ENCODE peak calls at places on chromosomes 11 and 22, in seven cellular contexts. R, H, W, P, T, S and Z are unnamed samples.

GRCh38 chr22:33476716-33477115 is 418.5 kb upstream of the SYN3 start:
- DNase-seq in R (no peak), H (no peak), W (no peak), P (no peak), T (no peak), S (no peak), Z (no peak)

GRCh38 chr11:117859061-117859460 is 17.4 kb downstream of the FXYD6 start:
- DNase-seq in R (no peak), H (no peak), W (no peak), P (no peak), T (no peak), S (no peak), Z (no peak)

GRCh38 chr11:64564419-64564818 is 26.6 kb upstream of the SLC22A12 start:
- DNase-seq in R (no peak), H (no peak), W (no peak), P (no peak), T (no peak), S (no peak), Z (no peak)

GRCh38 chr22:38267086-38267485 is 5.7 kb downstream of the TMEM184B start:
- DNase-seq in R (no peak), H (no peak), W (no peak), P (no peak), T (no peak), S (no peak), Z (no peak)

GRCh38 chr22:50469377-50470305 is 5.2 kb downstream of the SBF1 start:
- DNase-seq in R (no peak), H (no peak), W (peak), P (peak), T (peak), S (peak), Z (no peak)

GRCh38 chr11:9568854-9569587 is 4.4 kb upstream of the WEE1 start:
- DNase-seq in R (no peak), H (no peak), W (no peak), P (peak), T (peak), S (peak), Z (peak)

GRCh38 chr11:32388871-32389770 is 46.2 kb downstream of the WT1 start:
- DNase-seq in R (no peak), H (no peak), W (no peak), P (no peak), T (no peak), S (no peak), Z (no peak)

GRCh38 chr11:126355926-126356897 is 726 bp downstream of the ST3GAL4 start:
- DNase-seq in R (no peak), H (no peak), W (no peak), P (no peak), T (no peak), S (no peak), Z (peak)

GRCh38 chr11:83284501-83285051 is 1.6 kb downstream of the CCDC90B start:
- DNase-seq in R (no peak), H (no peak), W (no peak), P (peak), T (no peak), S (no peak), Z (no peak)

GRCh38 chr22:32804036-32804435 is 2.5 kb downstream of the TIMP3 start:
- DNase-seq in R (no peak), H (no peak), W (no peak), P (no peak), T (no peak), S (no peak), Z (no peak)

GRCh38 chr11:3195251-3196160 is 23.1 kb downstream of the MRGPRG start:
- DNase-seq in R (peak), H (no peak), W (no peak), P (peak), T (no peak), S (no peak), Z (no peak)

GRCh38 chr11:72813740-72814138 is 472 bp upstream of the ATG16L2 start:
- DNase-seq in R (no peak), H (no peak), W (no peak), P (peak), T (no peak), S (peak), Z (no peak)

GRCh38 chr11:109939176-109939810 is 153.9 kb upstream of the ZC3H12C start:
- DNase-seq in R (no peak), H (no peak), W (no peak), P (peak), T (peak), S (peak), Z (no peak)

GRCh38 chr22:26570126-26570525 is 19.8 kb downstream of the TPST2 start:
- DNase-seq in R (no peak), H (no peak), W (no peak), P (peak), T (no peak), S (no peak), Z (no peak)

GRCh38 chr11:12642040-12642439 is 32.2 kb upstream of the TEAD1 start:
- DNase-seq in R (no peak), H (no peak), W (no peak), P (no peak), T (no peak), S (no peak), Z (no peak)

GRCh38 chr11:72239296-72239848 is 4.6 kb downstream of the PHOX2A start:
- DNase-seq in R (no peak), H (peak), W (no peak), P (peak), T (no peak), S (no peak), Z (no peak)

GRCh38 chr11:47407746-47408590 is at the start of gene SLC39A13:
- DNase-seq in R (peak), H (peak), W (peak), P (peak), T (peak), S (peak), Z (peak)

GRCh38 chr11:47410404-47411264 is 2.2 kb downstream of the SLC39A13 start:
- DNase-seq in R (no peak), H (no peak), W (no peak), P (no peak), T (no peak), S (no peak), Z (no peak)

GRCh38 chr11:47409440-47410403 is 1.3 kb downstream of the SLC39A13 start:
- DNase-seq in R (no peak), H (no peak), W (no peak), P (no peak), T (no peak), S (no peak), Z (no peak)

GRCh38 chr11:47408598-47409439 is 429 bp downstream of the SLC39A13 start:
- DNase-seq in R (no peak), H (no peak), W (no peak), P (peak), T (peak), S (no peak), Z (no peak)

DNA sequence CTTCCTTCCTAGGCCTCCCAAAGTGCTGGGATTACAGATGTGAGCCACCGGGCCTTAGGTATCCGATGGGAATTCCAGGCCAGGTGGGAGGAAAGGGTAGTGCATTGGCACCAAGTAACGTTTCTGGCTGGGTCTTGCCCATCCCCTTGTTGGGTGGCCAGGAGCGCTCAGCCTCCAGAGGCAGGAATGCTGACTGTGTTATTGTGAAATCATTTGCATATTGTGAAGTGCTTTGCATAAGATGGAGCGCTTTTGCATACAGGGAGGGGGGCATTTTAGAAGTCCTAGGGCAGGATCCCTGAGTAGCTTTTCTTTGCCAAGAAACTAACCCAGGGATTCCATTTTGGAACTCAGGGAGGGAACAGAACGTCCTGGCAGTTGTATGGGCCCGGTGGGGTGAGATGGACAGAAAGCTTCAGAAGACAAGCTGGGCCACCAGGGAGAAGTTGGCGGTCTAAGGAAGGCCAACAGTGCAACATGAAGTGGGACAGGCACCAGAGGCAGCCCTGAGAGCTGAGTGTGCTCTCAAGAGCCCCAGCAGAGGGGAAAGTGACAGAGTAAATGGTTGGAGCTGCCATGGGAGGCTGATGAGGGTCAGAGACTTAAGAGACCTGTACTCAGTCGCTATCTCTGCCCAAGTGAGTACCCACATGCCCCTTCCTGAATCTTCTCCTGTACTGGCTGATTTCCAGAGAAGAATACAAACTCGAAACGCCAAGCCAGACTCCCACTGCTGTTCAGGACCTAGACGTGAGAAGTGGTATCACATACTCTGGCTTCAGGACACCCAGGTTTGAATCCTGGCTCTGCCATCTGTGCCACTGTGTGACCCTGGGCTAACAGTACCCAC is 1.3 kb upstream of the SLC39A13 start:
- DNase-seq in R (no peak), H (no peak), W (no peak), P (no peak), T (no peak), S (no peak), Z (no peak)
- TF ChIP-seq CTCF in R (no peak), H (no peak), W (no peak), P (no peak), T (no peak), S (no peak), Z (no peak)

DNA sequence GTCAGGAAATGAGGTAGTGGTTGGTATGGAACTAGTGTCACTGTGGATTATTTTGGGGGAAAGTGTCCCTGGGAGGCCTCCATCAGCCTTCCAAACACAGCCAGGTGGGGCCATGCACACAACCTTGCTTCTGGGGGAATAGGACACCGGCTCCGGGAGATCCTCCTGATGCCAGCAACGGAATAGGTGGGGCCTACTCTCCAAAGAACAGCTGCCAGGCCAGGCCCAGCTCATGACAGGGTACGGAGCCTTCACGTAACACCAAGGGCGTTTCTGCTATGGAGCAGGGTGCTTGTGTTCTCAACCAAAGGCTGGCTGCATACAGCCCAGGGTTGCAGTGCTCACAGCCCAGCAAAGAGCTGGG is 30.6 kb upstream of the LINC01488 start:
- DNase-seq in R (no peak), H (no peak), W (no peak), P (no peak), T (no peak), S (no peak), Z (no peak)
- TF ChIP-seq CTCF in R (no peak), H (no peak), W (no peak), P (no peak), T (no peak), S (no peak), Z (no peak)

GRCh38 chr22:39962071-39962470 is 1.9 kb downstream of the TMA7B start:
- DNase-seq in R (no peak), H (no peak), W (no peak), P (no peak), T (no peak), S (no peak), Z (no peak)

GRCh38 chr22:39958009-39958711 is 2.0 kb upstream of the TMA7B start:
- DNase-seq in R (no peak), H (no peak), W (no peak), P (no peak), T (no peak), S (no peak), Z (no peak)

GRCh38 chr22:39958916-39959639 is 1.1 kb upstream of the TMA7B start:
- DNase-seq in R (no peak), H (no peak), W (no peak), P (no peak), T (no peak), S (no peak), Z (no peak)

GRCh38 chr22:39960791-39961746 is 872 bp downstream of the TMA7B start:
- DNase-seq in R (no peak), H (no peak), W (no peak), P (no peak), T (peak), S (no peak), Z (no peak)

GRCh38 chr22:39959640-39960447 is at the start of gene TMA7B:
- DNase-seq in R (no peak), H (no peak), W (no peak), P (peak), T (no peak), S (no peak), Z (no peak)
- TF ChIP-seq CTCF in R (no peak), H (peak), W (no peak), P (no peak), T (peak), S (no peak), Z (no peak)

DNA sequence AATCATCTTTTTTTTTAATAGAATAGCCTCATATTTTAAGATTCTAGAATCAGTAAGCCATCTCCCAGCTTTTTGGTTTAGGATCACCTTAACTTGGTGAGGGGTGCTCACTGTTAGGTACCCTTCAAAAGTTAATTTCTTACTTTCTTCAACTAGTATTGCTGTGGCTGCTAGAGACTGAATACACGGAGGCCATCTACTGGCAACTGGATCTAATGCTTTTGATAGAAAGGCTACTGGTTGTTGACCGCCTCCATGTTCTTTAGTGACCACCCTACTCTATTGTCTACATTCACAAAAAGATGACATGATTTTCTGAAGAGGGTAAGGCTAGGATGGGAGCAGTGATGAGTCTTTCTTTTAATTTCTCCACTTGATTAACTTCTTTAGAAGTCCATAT is 16.7 kb upstream of the ALDH3B2 start:
- DNase-seq in R (no peak), H (no peak), W (no peak), P (no peak), T (no peak), S (no peak), Z (no peak)
- TF ChIP-seq CTCF in R (no peak), H (peak), W (no peak), P (no peak), T (peak), S (no peak), Z (peak)

GRCh38 chr22:35352214-35353111 is 28.4 kb upstream of the HMOX1 start:
- DNase-seq in R (no peak), H (peak), W (peak), P (peak), T (no peak), S (peak), Z (no peak)
- TF ChIP-seq CTCF in R (no peak), H (peak), W (no peak), P (no peak), T (peak), S (peak), Z (peak)

DNA sequence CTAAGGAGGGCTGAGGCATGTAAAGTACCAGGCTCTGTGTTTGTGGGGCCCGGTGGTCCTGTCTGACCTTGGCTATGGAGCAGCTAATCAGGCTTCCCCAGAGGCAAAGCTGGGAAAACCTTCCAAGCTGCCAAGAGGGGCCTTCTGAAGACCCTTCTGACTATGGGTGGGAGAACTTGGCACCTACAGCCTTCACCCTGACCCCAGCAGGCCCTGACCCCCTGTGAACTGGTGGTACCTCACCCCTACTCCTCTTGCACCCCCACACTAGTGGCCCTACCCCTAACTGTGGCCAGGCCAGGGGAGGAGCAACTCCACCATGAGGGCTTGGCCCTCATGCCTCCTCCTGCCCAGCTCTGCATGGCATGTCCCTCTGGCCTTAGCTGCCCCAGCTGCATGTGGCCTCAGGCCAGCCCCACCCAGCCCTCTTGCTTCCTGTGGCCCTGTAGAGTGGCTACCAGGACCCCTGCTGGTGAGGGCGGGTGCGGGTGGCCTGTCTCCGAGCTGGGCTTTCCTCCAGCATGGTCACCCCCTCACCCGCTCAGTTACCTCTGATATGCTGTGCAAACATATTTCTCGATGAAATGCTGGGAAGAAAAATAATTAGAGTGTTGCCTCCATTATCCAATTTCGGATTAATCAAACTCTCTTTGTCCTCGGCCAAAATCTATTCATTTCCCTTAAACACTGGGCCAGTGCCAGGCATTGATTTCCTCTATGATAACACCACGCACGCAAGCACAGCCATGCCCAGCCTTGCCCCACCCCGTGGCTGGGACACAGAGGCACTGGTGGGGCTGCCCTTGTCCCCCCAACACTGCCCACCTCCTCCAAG is 7.5 kb downstream of the GNAZ start:
- DNase-seq in R (no peak), H (no peak), W (no peak), P (no peak), T (no peak), S (no peak), Z (no peak)
- TF ChIP-seq CTCF in R (no peak), H (no peak), W (no peak), P (no peak), T (no peak), S (no peak), Z (no peak)